ENCODE peak calls at places on chromosome 4, in ten cellular contexts. D is A549; O is activated CD8-positive, alpha-beta T cell treated with anti-CD3 and anti-CD28 coated beads, Interleukin-2, amount 10 ng/mL, durations not matched to agents 7 days and 5 days; U is gastrocnemius medialis; Q is heart right ventricle; T is pancreas; F is IMR-90; S is naive thymus-derived CD8-positive, alpha-beta T cell; X is T-cell; W is activated T-cell treated with anti-CD3 and anti-CD28 coated beads, Interleukin-2, amount 50 U/mL, for 4 hours. M is an unnamed sample.

GRCh38 chr4:98938386-98938785 is 9.5 kb upstream of the EIF4E start:
- ATAC-seq in D (peak; percentile 47), O (no peak), U (no peak), Q (peak; percentile 51), T (no peak), F (peak; percentile 88), S (no peak), X (no peak), W (no peak), M (no peak)

GRCh38 chr4:147923854-147924253 is 192.0 kb downstream of the ARHGAP10 start:
- ATAC-seq in D (no peak), O (no peak), U (no peak), Q (no peak), T (no peak), F (no peak), S (no peak), X (no peak), W (no peak), M (no peak)

GRCh38 chr4:74111990-74112389 is 13.0 kb upstream of the CXCL2 start:
- ATAC-seq in D (no peak), O (no peak), U (no peak), Q (peak; percentile 41), T (peak; percentile 7), F (no peak), S (no peak), X (no peak), W (no peak), M (peak; percentile 56)

GRCh38 chr4:154559141-154559841 is 3.5 kb upstream of the FGB start:
- ATAC-seq in D (peak; percentile 89), O (no peak), U (no peak), Q (no peak), T (peak; percentile 93), F (peak; percentile 84), S (no peak), X (no peak), W (no peak), M (no peak)

GRCh38 chr4:77827343-77827742 is 8.2 kb upstream of the CNOT6L start:
- ATAC-seq in D (no peak), O (peak; percentile 56), U (no peak), Q (no peak), T (no peak), F (no peak), S (peak; percentile 91), X (peak; percentile 85), W (peak; percentile 37), M (no peak)

GRCh38 chr4:152935138-152935537 is 985 bp upstream of the FHDC1 start:
- ATAC-seq in D (no peak), O (no peak), U (no peak), Q (no peak), T (peak; percentile 43), F (no peak), S (no peak), X (no peak), W (no peak), M (no peak)

GRCh38 chr4:113564493-113564892 is 197.0 kb downstream of the CAMK2D start:
- ATAC-seq in D (no peak), O (no peak), U (no peak), Q (no peak), T (no peak), F (no peak), S (no peak), X (no peak), W (no peak), M (no peak)

GRCh38 chr4:80136238-80136637 is 61.1 kb upstream of the PRDM8 start:
- ATAC-seq in D (no peak), O (no peak), U (no peak), Q (no peak), T (no peak), F (no peak), S (no peak), X (no peak), W (no peak), M (no peak)

GRCh38 chr4:138199568-138200235 is 42.4 kb downstream of the SLC7A11 start:
- ATAC-seq in D (peak; percentile 64), O (no peak), U (no peak), Q (peak; percentile 50), T (peak; percentile 95), F (no peak), S (no peak), X (no peak), W (no peak), M (no peak)

GRCh38 chr4:3355266-3355748 is 62.5 kb downstream of the RGS12 start:
- ATAC-seq in D (no peak), O (no peak), U (no peak), Q (no peak), T (no peak), F (no peak), S (no peak), X (no peak), W (peak; percentile 40), M (no peak)

GRCh38 chr4:903066-904046 is 28.8 kb downstream of the GAK start:
- ATAC-seq in D (peak; percentile 15), O (no peak), U (no peak), Q (no peak), T (no peak), F (no peak), S (no peak), X (no peak), W (no peak), M (no peak)

GRCh38 chr4:126812076-126812475 is 820.7 kb upstream of the INTU start:
- ATAC-seq in D (no peak), O (no peak), U (no peak), Q (no peak), T (no peak), F (no peak), S (no peak), X (no peak), W (no peak), M (no peak)

GRCh38 chr4:150591284-150591874 is 9.4 kb downstream of the MAB21L2 start:
- ATAC-seq in D (peak; percentile 78), O (no peak), U (no peak), Q (no peak), T (peak; percentile 40), F (peak; percentile 32), S (no peak), X (no peak), W (no peak), M (no peak)

GRCh38 chr4:155025762-155026457 is 182.5 kb upstream of the NPY2R start:
- ATAC-seq in D (peak; percentile 85), O (no peak), U (no peak), Q (no peak), T (peak; percentile 85), F (peak; percentile 29), S (no peak), X (no peak), W (no peak), M (no peak)

GRCh38 chr4:98746530-98746929 is 88.1 kb upstream of the TSPAN5 start:
- ATAC-seq in D (no peak), O (no peak), U (no peak), Q (no peak), T (no peak), F (peak; percentile 53), S (no peak), X (no peak), W (no peak), M (no peak)

GRCh38 chr4:8372506-8373070 is 67.9 kb downstream of the ACOX3 start:
- ATAC-seq in D (no peak), O (no peak), U (no peak), Q (peak; percentile 71), T (no peak), F (no peak), S (no peak), X (no peak), W (no peak), M (no peak)

GRCh38 chr4:28256295-28256694 is 1395.7 kb downstream of the STIM2 start:
- ATAC-seq in D (no peak), O (no peak), U (no peak), Q (no peak), T (no peak), F (no peak), S (no peak), X (no peak), W (no peak), M (no peak)

GRCh38 chr4:100504086-100504874 is 13.5 kb downstream of the EMCN start:
- ATAC-seq in D (no peak), O (no peak), U (no peak), Q (no peak), T (no peak), F (no peak), S (no peak), X (no peak), W (no peak), M (no peak)

GRCh38 chr4:8644966-8645752 is 52.6 kb downstream of the CPZ start:
- ATAC-seq in D (no peak), O (no peak), U (no peak), Q (no peak), T (no peak), F (no peak), S (no peak), X (no peak), W (no peak), M (no peak)

M was measured in gastroesophageal sphincter.